ENCODE peak calls at places on chromosome 15, in seven cellular contexts. E, C, G, A, J, Z and Q are unnamed samples.

GRCh38 chr15:98844261-98844660 is 163.3 kb downstream of the PGPEP1L start:
- DNase-seq in E (no peak), C (no peak), G (no peak), A (no peak), J (no peak), Z (no peak), Q (no peak)

GRCh38 chr15:59904450-59904979 is 99.6 kb upstream of the FOXB1 start:
- DNase-seq in E (no peak), C (no peak), G (no peak), A (no peak), J (no peak), Z (no peak), Q (no peak)

GRCh38 chr15:50911641-50912040 is 3.2 kb downstream of the AP4E1 start:
- DNase-seq in E (no peak), C (no peak), G (no peak), A (no peak), J (no peak), Z (no peak), Q (no peak)

GRCh38 chr15:40469776-40470390 is 901 bp upstream of the CHST14 start:
- DNase-seq in E (no peak), C (no peak), G (peak; percentile 48), A (no peak), J (no peak), Z (peak; percentile 31), Q (no peak)

GRCh38 chr15:24916305-24917009 is 38.3 kb upstream of the SNRPN start:
- DNase-seq in E (no peak), C (peak; percentile 2), G (no peak), A (no peak), J (no peak), Z (no peak), Q (no peak)

GRCh38 chr15:48851956-48852355 is 26.0 kb upstream of the EID1 start:
- DNase-seq in E (no peak), C (no peak), G (no peak), A (no peak), J (no peak), Z (no peak), Q (no peak)

GRCh38 chr15:55909036-55909811 is 84.2 kb downstream of the NEDD4 start:
- DNase-seq in E (no peak), C (no peak), G (no peak), A (no peak), J (no peak), Z (peak; percentile 57), Q (no peak)

GRCh38 chr15:36545451-36545992 is 33.9 kb upstream of the CDIN1 start:
- DNase-seq in E (no peak), C (no peak), G (no peak), A (peak; percentile 26), J (no peak), Z (no peak), Q (no peak)

GRCh38 chr15:101455291-101455916 is 34.1 kb downstream of the PCSK6 start:
- DNase-seq in E (no peak), C (no peak), G (peak; percentile 85), A (no peak), J (peak; percentile 63), Z (peak; percentile 67), Q (no peak)

GRCh38 chr15:68791431-68792283 is 29.0 kb downstream of the ANP32A start:
- DNase-seq in E (no peak), C (peak; percentile 48), G (no peak), A (no peak), J (no peak), Z (no peak), Q (peak; percentile 60)

DNA sequence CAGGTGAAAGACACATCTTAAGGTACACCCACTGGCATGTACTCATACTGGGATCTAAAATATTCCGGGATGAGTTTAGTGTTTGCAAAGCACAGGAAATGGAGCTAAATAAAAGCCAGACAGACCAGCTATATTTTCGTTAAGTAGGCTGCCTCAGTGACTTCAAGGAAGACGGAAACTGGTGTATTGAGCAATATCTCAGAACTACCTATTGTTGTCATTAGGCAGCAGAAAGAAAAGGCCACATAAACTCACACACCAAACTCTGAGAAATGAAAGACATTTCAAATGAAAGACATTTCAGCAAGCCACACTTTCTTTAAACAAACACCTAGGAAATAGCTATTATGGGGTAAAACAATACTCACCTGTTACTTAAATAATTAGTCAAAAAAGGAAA is 761.7 kb upstream of the SEMA6D start:
- DNase-seq in E (no peak), C (no peak), G (no peak), A (no peak), J (no peak), Z (no peak), Q (no peak)
- H3K4me3 ChIP-seq in E (no peak overlapping the region), C (no peak overlapping the region), G (no peak overlapping the region), A (no peak overlapping the region), J (no peak overlapping the region), Z (no peak overlapping the region), Q (no peak overlapping the region)

DNA sequence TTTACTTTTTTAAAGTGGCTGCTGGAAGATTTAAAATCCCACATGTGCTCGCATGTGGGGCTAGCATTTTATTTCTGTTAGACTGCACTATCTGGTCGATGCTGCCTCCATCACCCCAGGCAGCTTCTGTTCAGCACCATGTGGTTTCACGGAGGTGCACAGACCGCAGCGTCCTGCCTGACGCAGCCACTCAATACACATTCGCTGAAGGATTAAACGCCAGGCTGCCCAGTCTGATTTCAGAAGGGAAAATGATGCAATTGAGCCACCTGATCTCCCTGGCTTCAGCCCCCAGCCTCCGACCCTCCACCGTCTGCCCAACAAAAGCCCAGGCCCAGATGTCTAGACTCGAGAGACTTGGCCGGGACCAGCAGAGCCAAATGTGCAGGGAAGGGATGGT is 84.5 kb downstream of the MEGF11 start:
- DNase-seq in E (no peak), C (no peak), G (peak; percentile 66), A (no peak), J (no peak), Z (no peak), Q (no peak)
- H3K27me3 ChIP-seq in E (no peaks in the 10 kb centered on the region), C (no peaks in the 10 kb centered on the region), G (peaks cover 8% of the 10 kb centered on the region), A (no peaks in the 10 kb centered on the region), J (no peaks in the 10 kb centered on the region), Z (peaks cover 89% of the 10 kb centered on the region), Q (no peaks in the 10 kb centered on the region)

GRCh38 chr15:89666147-89666857 is 11.0 kb upstream of the KIF7 start:
- DNase-seq in E (peak; percentile 67), C (no peak), G (no peak), A (no peak), J (no peak), Z (no peak), Q (no peak)

GRCh38 chr15:89664951-89665350 is 9.7 kb upstream of the KIF7 start:
- DNase-seq in E (no peak), C (no peak), G (no peak), A (no peak), J (no peak), Z (peak; percentile 9), Q (no peak)

GRCh38 chr15:89662893-89663673 is 7.8 kb upstream of the KIF7 start:
- DNase-seq in E (peak; percentile 94), C (no peak), G (peak; percentile 77), A (no peak), J (peak; percentile 69), Z (peak; percentile 87), Q (no peak)

GRCh38 chr15:89665449-89666146 is 10.3 kb upstream of the KIF7 start:
- DNase-seq in E (peak; percentile 92), C (no peak), G (peak; percentile 84), A (peak; percentile 82), J (peak; percentile 63), Z (peak; percentile 75), Q (no peak)

GRCh38 chr15:89664441-89664840 is 9.2 kb upstream of the KIF7 start:
- DNase-seq in E (no peak), C (no peak), G (no peak), A (no peak), J (no peak), Z (no peak), Q (no peak)
- H3K27ac ChIP-seq in E (no peak overlapping the region), C (no peak overlapping the region), G (no peak overlapping the region), A (no peak overlapping the region), J (no peak overlapping the region), Z (no peak overlapping the region), Q (no peak overlapping the region)

GRCh38 chr15:26967719-26968269 is 3.2 kb upstream of the GABRG3 start:
- DNase-seq in E (no peak), C (no peak), G (no peak), A (peak; percentile 82), J (no peak), Z (no peak), Q (no peak)

GRCh38 chr15:26971303-26972018 is 480 bp downstream of the GABRG3 start:
- DNase-seq in E (peak; percentile 13), C (no peak), G (no peak), A (peak; percentile 65), J (no peak), Z (no peak), Q (no peak)

GRCh38 chr15:26972636-26973035 is 1.7 kb downstream of the GABRG3 start:
- DNase-seq in E (no peak), C (no peak), G (no peak), A (no peak), J (no peak), Z (no peak), Q (no peak)

GRCh38 chr15:26974120-26974780 is 3.3 kb downstream of the GABRG3 start:
- DNase-seq in E (no peak), C (no peak), G (no peak), A (peak; percentile 55), J (no peak), Z (no peak), Q (no peak)

DNA sequence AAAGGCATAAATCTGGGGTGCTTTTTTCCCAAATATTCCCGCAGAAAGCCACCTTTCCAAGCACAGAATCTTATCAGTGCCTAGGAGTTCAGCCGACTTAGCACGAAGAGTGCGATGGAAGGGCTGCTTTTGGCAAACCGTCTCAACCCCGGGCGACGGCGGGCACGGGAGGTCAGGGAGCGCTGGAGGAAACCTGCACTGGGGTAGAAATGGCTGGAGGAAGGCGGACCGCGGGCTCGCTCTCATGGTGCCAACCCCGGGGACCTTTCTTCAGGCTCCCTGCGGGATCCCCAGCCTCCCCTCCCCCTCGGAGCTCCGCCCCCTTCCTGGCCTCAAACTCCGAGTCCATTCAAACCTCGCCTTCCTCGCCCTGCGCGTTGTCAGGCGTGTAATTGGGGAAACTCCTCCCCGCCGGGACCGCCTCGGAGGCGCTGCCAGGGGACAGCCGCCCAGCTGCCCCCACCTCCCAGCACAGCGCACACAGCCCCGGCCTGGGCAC is at the start of gene GABRG3:
- DNase-seq in E (peak; percentile 13), C (no peak), G (no peak), A (peak; percentile 86), J (no peak), Z (no peak), Q (no peak)
- H3K4me3 ChIP-seq in E (peak within 1 kb of the TSS; percentile 32), C (no peak within 1 kb of the TSS), G (peak within 1 kb of the TSS; percentile 48), A (peak within 1 kb of the TSS; percentile 82), J (no peak within 1 kb of the TSS), Z (no peak within 1 kb of the TSS), Q (no peak within 1 kb of the TSS)

DNA sequence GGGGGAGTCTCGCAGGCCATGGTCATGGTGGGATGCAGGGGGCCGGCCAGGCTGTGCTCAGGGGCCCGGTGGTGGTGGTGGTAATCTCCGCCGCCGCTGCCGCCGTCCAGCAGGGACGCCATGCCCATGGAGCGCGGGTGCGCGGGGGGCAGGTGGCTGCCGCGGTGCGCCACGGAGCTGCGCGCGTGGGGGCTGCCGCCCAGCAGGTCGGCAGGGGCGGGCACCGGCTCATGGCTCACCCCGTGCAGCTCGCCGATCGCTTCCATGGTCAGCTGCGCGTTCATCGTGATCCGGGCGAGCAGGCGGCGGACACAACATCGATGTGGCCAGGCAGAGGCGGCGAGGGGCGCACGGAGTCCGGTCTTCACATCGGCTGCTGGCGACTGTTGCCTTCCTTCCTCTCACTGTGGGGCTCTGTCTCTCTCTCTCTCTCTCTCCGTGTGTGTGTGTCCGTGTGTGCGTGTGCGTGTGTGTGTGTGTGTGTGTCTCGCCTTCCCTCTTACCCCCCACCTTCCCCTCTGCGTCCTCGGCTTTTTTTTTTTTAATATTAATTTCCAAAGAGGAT is 453 bp downstream of the ONECUT1 start:
- DNase-seq in E (no peak), C (no peak), G (no peak), A (peak; percentile 64), J (no peak), Z (peak; percentile 37), Q (no peak)
- H3K27me3 ChIP-seq in E (no peaks in the 10 kb centered on the region), C (peaks cover 58% of the 10 kb centered on the region), G (peaks cover 99% of the 10 kb centered on the region), A (peaks cover 98% of the 10 kb centered on the region), J (peaks cover 75% of the 10 kb centered on the region), Z (peaks cover 94% of the 10 kb centered on the region), Q (peaks cover 34% of the 10 kb centered on the region)